ENCODE peak calls at places on chromosome 2, in ten cellular contexts. V is NAMALWA; I is CD8-positive, alpha-beta T cell; D is GM03348; B is left colon; L is NCI-H345; J is neuronal stem cell; R is stimulated activated CD4-positive, alpha-beta T cell treated with anti-CD3 and anti-CD28 coated beads, Interleukin-1b, Interleukin-23, amount 100 ng/mL, for 4 hours; A is AG09309; M is stimulated activated CD8-positive, alpha-beta memory T cell treated with anti-CD3 and anti-CD28 coated beads, Interleukin-7, amount 100 ng/mL, for 1 hour. Z is an unnamed sample.

GRCh38 chr2:215607790-215608189 is 171.9 kb upstream of the FN1 start:
- DNase-seq in R (no peak), I (no peak), L (no peak), B (no peak), A (no peak), D (peak; percentile 27), M (no peak), J (no peak), V (no peak), Z (no peak)

GRCh38 chr2:232386740-232387450 is 8.3 kb downstream of the ALPP start:
- DNase-seq in B (no peak), J (no peak), R (no peak), I (no peak), V (no peak), M (no peak), A (no peak), D (no peak), L (no peak), Z (peak; percentile 42)

GRCh38 chr2:54240515-54241219 is 15.4 kb downstream of the TSPYL6 start:
- DNase-seq in A (peak; percentile 17), R (no peak), B (no peak), V (no peak), D (peak; percentile 60), I (no peak), J (no peak), L (no peak), M (no peak), Z (no peak)

GRCh38 chr2:201882353-201883095 is 76.2 kb downstream of the CDK15 start:
- DNase-seq in A (no peak), M (no peak), V (peak; percentile 72), I (no peak), L (peak; percentile 74), R (no peak), D (peak; percentile 55), J (no peak), B (no peak), Z (no peak)

GRCh38 chr2:112803691-112804521 is 19.6 kb upstream of the IL1A start:
- DNase-seq in I (no peak), L (no peak), A (no peak), B (no peak), V (no peak), R (no peak), J (no peak), D (no peak), M (no peak), Z (peak; percentile 83)

GRCh38 chr2:55011741-55012574 is 38.3 kb downstream of the RTN4 start:
- DNase-seq in A (no peak), D (no peak), L (no peak), J (no peak), I (no peak), M (no peak), B (no peak), V (no peak), R (no peak), Z (peak; percentile 50)

GRCh38 chr2:83782122-83782521 is 677.0 kb downstream of the SUCLG1 start:
- DNase-seq in R (no peak), M (no peak), J (no peak), V (no peak), D (no peak), B (no peak), L (no peak), A (no peak), I (no peak), Z (peak; percentile 19)

GRCh38 chr2:9967053-9967775 is 15.7 kb downstream of the GRHL1 start:
- DNase-seq in A (no peak), M (no peak), R (no peak), V (peak; percentile 83), B (no peak), L (no peak), J (no peak), I (no peak), D (peak; percentile 14), Z (no peak)

GRCh38 chr2:206275274-206276160 is 1.1 kb downstream of the ZDBF2 start:
- DNase-seq in L (no peak), V (peak; percentile 84), D (peak; percentile 32), I (no peak), J (no peak), A (peak; percentile 45), R (no peak), M (no peak), B (no peak), Z (peak; percentile 74)

GRCh38 chr2:241842620-241843211 is 16.0 kb downstream of the PDCD1 start:
- DNase-seq in V (no peak), M (no peak), I (peak; percentile 64), R (no peak), A (no peak), J (no peak), D (peak; percentile 7), L (no peak), B (peak; percentile 59), Z (no peak)

GRCh38 chr2:25561136-25561850 is 112.1 kb downstream of the DTNB start:
- DNase-seq in L (no peak), B (no peak), D (no peak), V (no peak), R (peak; percentile 5), I (no peak), A (no peak), J (no peak), M (no peak), Z (no peak)

GRCh38 chr2:220885593-220885992 is 686.5 kb downstream of the EPHA4 start:
- DNase-seq in R (no peak), D (no peak), B (no peak), L (no peak), A (no peak), V (no peak), I (no peak), J (no peak), M (no peak), Z (no peak)

GRCh38 chr2:38947241-38948239 is 57.9 kb downstream of the ARHGEF33 start:
- DNase-seq in D (peak; percentile 81), B (peak; percentile 53), L (peak; percentile 72), V (peak; percentile 83), M (peak; percentile 7), A (peak; percentile 23), R (peak; percentile 43), J (peak; percentile 59), I (peak; percentile 68), Z (peak; percentile 89)

GRCh38 chr2:46494596-46494995 is 15.2 kb downstream of the TMEM247 start:
- DNase-seq in J (no peak), V (no peak), R (no peak), B (no peak), A (no peak), D (no peak), I (no peak), M (no peak), L (no peak), Z (no peak)

GRCh38 chr2:240964854-240965295 is 33.5 kb upstream of the SNED1 start:
- DNase-seq in J (no peak), V (no peak), B (peak; percentile 12), R (no peak), I (no peak), A (no peak), D (no peak), L (no peak), M (no peak), Z (no peak)

GRCh38 chr2:237064203-237065061 is 21.3 kb upstream of the COPS8 start:
- DNase-seq in J (no peak), M (no peak), I (no peak), D (no peak), R (no peak), B (no peak), V (no peak), L (no peak), A (no peak), Z (no peak)

GRCh38 chr2:119011162-119011909 is 69.3 kb downstream of the MARCO start:
- DNase-seq in L (peak; percentile 2), R (no peak), D (peak; percentile 88), M (no peak), B (no peak), V (no peak), A (no peak), J (peak; percentile 59), I (no peak), Z (peak; percentile 62)

GRCh38 chr2:237533668-237534138 is 32.7 kb upstream of the PRLH start:
- DNase-seq in R (no peak), B (no peak), D (no peak), A (no peak), M (no peak), J (no peak), I (no peak), L (peak; percentile 72), V (no peak), Z (peak; percentile 68)

GRCh38 chr2:20100711-20101110 is 49.3 kb upstream of the LAPTM4A start:
- DNase-seq in D (no peak), I (no peak), R (no peak), A (no peak), V (no peak), J (no peak), L (no peak), M (no peak), B (no peak), Z (no peak)

GRCh38 chr2:232464534-232464865 is 8.5 kb downstream of the ALPI start:
- DNase-seq in B (no peak), V (no peak), L (no peak), A (no peak), I (no peak), J (no peak), R (no peak), D (no peak), M (no peak), Z (no peak)

GRCh38 chr2:16321872-16322271 is 343.8 kb downstream of the CYRIA start:
- DNase-seq in V (no peak), R (no peak), B (no peak), A (no peak), M (no peak), D (no peak), I (no peak), L (no peak), J (no peak), Z (peak; percentile 29)

GRCh38 chr2:188369365-188369764 is 77.7 kb downstream of the GULP1 start:
- DNase-seq in L (peak; percentile 25), I (no peak), M (no peak), D (peak; percentile 60), J (peak; percentile 14), V (peak; percentile 52), R (no peak), A (peak; percentile 14), B (no peak), Z (peak; percentile 80)

GRCh38 chr2:231648579-231649174 is 56.0 kb downstream of the TEX44 start:
- DNase-seq in J (no peak), I (peak; percentile 62), A (no peak), D (peak; percentile 68), B (peak; percentile 85), M (no peak), L (peak; percentile 45), R (peak; percentile 25), V (peak; percentile 73), Z (peak; percentile 87)

GRCh38 chr2:74188696-74189095 is 9.7 kb upstream of the MTHFD2 start:
- DNase-seq in A (no peak), I (no peak), J (no peak), D (no peak), B (no peak), V (no peak), L (no peak), M (no peak), R (no peak), Z (no peak)

GRCh38 chr2:47373747-47374146 is 29.2 kb upstream of the MSH2 start:
- DNase-seq in D (no peak), M (no peak), L (peak; percentile 26), B (peak; percentile 66), A (no peak), J (no peak), R (no peak), V (no peak), I (no peak), Z (peak; percentile 58)

GRCh38 chr2:216698895-216699294 is 3.5 kb upstream of the IGFBP5 start:
- DNase-seq in J (no peak), M (no peak), A (peak; percentile 46), B (no peak), D (peak; percentile 70), L (peak; percentile 85), V (peak; percentile 68), R (no peak), I (no peak), Z (peak; percentile 86)

GRCh38 chr2:197633109-197633657 is 42.2 kb downstream of the RFTN2 start:
- DNase-seq in A (no peak), M (no peak), I (no peak), R (no peak), B (no peak), D (no peak), J (no peak), V (no peak), L (no peak), Z (no peak)

GRCh38 chr2:210303498-210303897 is 11.5 kb downstream of the MYL1 start:
- DNase-seq in M (no peak), I (no peak), B (no peak), D (no peak), A (no peak), R (no peak), J (no peak), L (no peak), V (no peak), Z (no peak)

Z was measured in DMS53.